ENCODE peak calls at places on chromosomes 16 and 17, in eight cellular contexts. E is OCI-LY7, A is cardiac muscle cell, V is neural progenitor cell, T is heart left ventricle, R is sigmoid colon, F is HCT116, N is fibroblast of lung. Y is an unnamed sample.

GRCh38 chr17:16363749-16364536 is 10.7 kb upstream of the CENPV start:
- DNase-seq in E (peak; percentile 87), A (peak; percentile 82), V (peak; percentile 88), T (peak; percentile 66), R (peak; percentile 79), F (peak; percentile 72), N (peak; percentile 52), Y (peak; percentile 33)

GRCh38 chr17:75619506-75620431 is 13.5 kb upstream of the SMIM5 start:
- DNase-seq in E (peak; percentile 33), A (peak; percentile 47), V (peak; percentile 80), T (no peak), R (no peak), F (no peak), N (peak; percentile 49), Y (no peak)

GRCh38 chr17:44353656-44354331 is 8.7 kb downstream of the GRN start:
- DNase-seq in E (no peak), A (peak; percentile 64), V (peak; percentile 81), T (no peak), R (no peak), F (no peak), N (no peak), Y (no peak)

GRCh38 chr17:78474631-78475146 is 96.2 kb downstream of the PGS1 start:
- DNase-seq in E (no peak), A (no peak), V (no peak), T (no peak), R (no peak), F (no peak), N (no peak), Y (no peak)

GRCh38 chr17:10589553-10590145 is 40.2 kb upstream of the MYH2 start:
- DNase-seq in E (no peak), A (no peak), V (no peak), T (no peak), R (no peak), F (no peak), N (no peak), Y (no peak)

GRCh38 chr17:80119839-80120238 is 18.5 kb downstream of the GAA start:
- DNase-seq in E (no peak), A (no peak), V (no peak), T (no peak), R (peak; percentile 33), F (no peak), N (no peak), Y (no peak)

GRCh38 chr16:3654249-3654991 is at the start of gene DNASE1:
- DNase-seq in E (peak; percentile 86), A (peak; percentile 81), V (peak; percentile 63), T (peak; percentile 44), R (peak; percentile 71), F (peak; percentile 47), N (peak; percentile 44), Y (no peak)

GRCh38 chr17:83201206-83202001 is 122.0 kb downstream of the METRNL start:
- DNase-seq in E (no peak), A (no peak), V (no peak), T (peak; percentile 10), R (peak; percentile 56), F (no peak), N (no peak), Y (peak; percentile 36)

GRCh38 chr17:76076100-76076764 is 1.7 kb downstream of the GALR2 start:
- DNase-seq in E (no peak), A (no peak), V (peak; percentile 39), T (no peak), R (no peak), F (no peak), N (no peak), Y (no peak)

GRCh38 chr17:48970224-48970623 is 1.8 kb upstream of the GIP start:
- DNase-seq in E (no peak), A (peak; percentile 61), V (no peak), T (no peak), R (peak; percentile 47), F (no peak), N (peak; percentile 15), Y (no peak)

GRCh38 chr17:13698832-13699231 is 97.1 kb upstream of the HS3ST3A1 start:
- DNase-seq in E (peak; percentile 4), A (no peak), V (peak; percentile 9), T (no peak), R (no peak), F (no peak), N (no peak), Y (no peak)

GRCh38 chr16:57092786-57093301 is 461 bp downstream of the CPNE2 start:
- DNase-seq in E (peak; percentile 66), A (peak; percentile 54), V (peak; percentile 66), T (peak; percentile 63), R (no peak), F (no peak), N (no peak), Y (no peak)

GRCh38 chr17:335691-336090 is 16.9 kb downstream of the RPH3AL start:
- DNase-seq in E (no peak), A (peak; percentile 40), V (peak; percentile 47), T (no peak), R (peak; percentile 60), F (no peak), N (no peak), Y (no peak)

GRCh38 chr17:37745801-37746426 is 1.1 kb upstream of the HNF1B start:
- DNase-seq in E (no peak), A (no peak), V (no peak), T (no peak), R (no peak), F (no peak), N (no peak), Y (no peak)

GRCh38 chr16:73254983-73255382 is 207.1 kb upstream of the ZFHX3 start:
- DNase-seq in E (no peak), A (no peak), V (no peak), T (no peak), R (no peak), F (no peak), N (no peak), Y (no peak)

GRCh38 chr16:56204836-56205235 is 13.5 kb downstream of the GNAO1 start:
- DNase-seq in E (no peak), A (no peak), V (no peak), T (no peak), R (no peak), F (no peak), N (no peak), Y (no peak)

GRCh38 chr16:64206877-64207276 is 915.0 kb downstream of the CDH11 start:
- DNase-seq in E (peak; percentile 23), A (no peak), V (peak; percentile 21), T (peak; percentile 18), R (no peak), F (no peak), N (peak; percentile 20), Y (no peak)

GRCh38 chr17:68398731-68399637 is 58.3 kb downstream of the WIPI1 start:
- DNase-seq in E (peak; percentile 92), A (peak; percentile 71), V (peak; percentile 84), T (peak; percentile 67), R (peak; percentile 70), F (peak; percentile 72), N (peak; percentile 62), Y (no peak)

GRCh38 chr16:14284930-14285541 is 213.9 kb downstream of the MRTFB start:
- DNase-seq in E (peak; percentile 81), A (peak; percentile 71), V (peak; percentile 86), T (no peak), R (peak; percentile 86), F (peak; percentile 63), N (no peak), Y (no peak)

GRCh38 chr17:28046034-28046825 is 3.8 kb downstream of the NLK start:
- DNase-seq in E (no peak), A (no peak), V (no peak), T (no peak), R (no peak), F (no peak), N (peak; percentile 1), Y (no peak)
- H3K4me1 ChIP-seq in E (peaks cover 63% of the 10 kb centered on the region), A (peaks cover 46% of the 10 kb centered on the region), V (peaks cover 61% of the 10 kb centered on the region), T (peaks cover 81% of the 10 kb centered on the region), R (peaks cover 40% of the 10 kb centered on the region), F (peaks cover 10% of the 10 kb centered on the region), N (peaks cover 2% of the 10 kb centered on the region), Y (peaks cover 15% of the 10 kb centered on the region)

GRCh38 chr16:60681014-60681413 is 1355.2 kb downstream of the CDH8 start:
- DNase-seq in E (no peak), A (no peak), V (peak; percentile 48), T (no peak), R (no peak), F (no peak), N (no peak), Y (no peak)
- H3K27ac ChIP-seq in E (no peak overlapping the region), A (no peak overlapping the region), V (no peak overlapping the region), T (no peak overlapping the region), R (no peak overlapping the region), F (no peak overlapping the region), N (no peak overlapping the region), Y (no peak overlapping the region)

GRCh38 chr16:12625716-12626115 is 178.0 kb downstream of the CPPED1 start:
- DNase-seq in E (no peak), A (no peak), V (no peak), T (no peak), R (no peak), F (no peak), N (no peak), Y (no peak)

GRCh38 chr16:12628526-12628925 is 175.2 kb downstream of the CPPED1 start:
- DNase-seq in E (no peak), A (no peak), V (no peak), T (no peak), R (no peak), F (no peak), N (no peak), Y (no peak)

GRCh38 chr16:12629271-12629670 is 174.4 kb downstream of the CPPED1 start:
- DNase-seq in E (no peak), A (no peak), V (no peak), T (no peak), R (no peak), F (no peak), N (no peak), Y (no peak)

GRCh38 chr16:12626411-12626810 is 177.3 kb downstream of the CPPED1 start:
- DNase-seq in E (no peak), A (no peak), V (no peak), T (no peak), R (no peak), F (no peak), N (no peak), Y (no peak)

GRCh38 chr16:12627394-12627793 is 176.3 kb downstream of the CPPED1 start:
- DNase-seq in E (no peak), A (no peak), V (no peak), T (no peak), R (no peak), F (no peak), N (no peak), Y (no peak)
- TF ChIP-seq CTCF in E (no peak), A (no peak), V (no peak), T (no peak), R (no peak), F (no peak), N (no peak), Y (no peak)

DNA sequence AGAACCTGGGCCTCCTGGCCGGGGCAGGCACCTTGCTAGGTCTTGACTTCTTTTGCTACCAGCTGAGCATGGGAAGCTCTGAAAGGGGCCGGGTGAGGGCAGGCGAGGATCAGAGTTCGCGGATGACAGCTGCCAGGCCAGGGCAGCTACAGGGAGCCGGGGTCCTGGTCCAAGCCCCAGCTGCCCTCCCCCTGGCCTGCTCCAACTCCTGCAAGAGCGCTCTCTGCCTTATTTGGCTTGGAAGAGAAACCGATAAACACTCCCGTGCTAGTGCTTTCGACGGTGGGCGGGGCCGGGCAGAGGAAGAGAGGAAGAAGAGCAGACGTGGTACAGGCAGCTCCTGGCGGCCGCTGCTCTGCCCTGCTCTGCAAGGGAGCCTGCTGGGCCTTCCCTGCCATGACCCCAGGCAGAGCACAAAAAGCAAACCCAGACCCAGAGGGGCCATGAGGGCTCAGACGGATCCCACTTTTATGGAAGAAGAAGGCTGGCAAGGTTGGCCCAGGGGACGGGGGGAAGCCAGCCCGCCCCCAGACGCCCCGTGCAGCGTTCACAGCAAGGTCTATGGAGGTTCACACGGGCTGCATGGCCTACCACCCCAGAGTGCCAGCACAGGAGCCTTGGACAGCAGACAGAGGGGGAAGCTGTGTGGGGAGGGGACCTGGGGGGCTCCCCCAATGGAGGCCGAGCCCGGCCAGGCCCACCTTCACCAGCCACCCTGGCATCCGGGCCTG is 25.6 kb downstream of the PIEZO1 start:
- DNase-seq in E (no peak), A (peak; percentile 95), V (peak; percentile 79), T (no peak), R (peak; percentile 96), F (no peak), N (peak; percentile 28), Y (no peak)
- H3K4me1 ChIP-seq in E (peaks cover 5% of the 10 kb centered on the region), A (peaks cover 37% of the 10 kb centered on the region), V (peaks cover 22% of the 10 kb centered on the region), T (peaks cover 26% of the 10 kb centered on the region), R (peaks cover 87% of the 10 kb centered on the region), F (peaks cover 47% of the 10 kb centered on the region), N (peaks cover 19% of the 10 kb centered on the region), Y (peaks cover 39% of the 10 kb centered on the region)

Y was measured in breast epithelium.